ENCODE peak calls at places on chromosome 10, in nine cellular contexts. W is AG04450; S is CD8-positive, alpha-beta T cell; X is neural progenitor cell; O is right cardiac atrium; U is heart right ventricle; D is mesenchymal stem cell; B is mammary epithelial cell; Z is tibial nerve. E is an unnamed sample. For H3K27me3, the result is how much of the 10 kb centered on the place peaks cover.

GRCh38 chr10:126135939-126136595 is 239.7 kb downstream of the FANK1 start:
- DNase-seq in W (no peak), S (no peak), X (no peak), O (no peak), U (no peak), D (no peak), B (no peak), Z (no peak), E (no peak)

GRCh38 chr10:108090476-108091215 is 926.1 kb upstream of the SORCS1 start:
- DNase-seq in W (no peak), S (no peak), X (no peak), O (no peak), U (no peak), D (no peak), B (peak), Z (no peak), E (no peak)

GRCh38 chr10:112370424-112370819 is 3.5 kb upstream of the ACSL5 start:
- DNase-seq in W (no peak), S (no peak), X (no peak), O (no peak), U (no peak), D (no peak), B (no peak), Z (no peak), E (no peak)

GRCh38 chr10:66591865-66592264 is 334.0 kb upstream of the LRRTM3 start:
- DNase-seq in W (no peak), S (no peak), X (no peak), O (no peak), U (no peak), D (no peak), B (peak), Z (no peak), E (no peak)

GRCh38 chr10:91694170-91694794 is 61.4 kb upstream of the PPP1R3C start:
- DNase-seq in W (no peak), S (no peak), X (peak), O (no peak), U (no peak), D (peak), B (peak), Z (no peak), E (no peak)

GRCh38 chr10:114685456-114685855 is 27.4 kb upstream of the ABLIM1 start:
- DNase-seq in W (no peak), S (no peak), X (no peak), O (peak), U (peak), D (peak), B (no peak), Z (no peak), E (no peak)

GRCh38 chr10:62573929-62574328 is 199.8 kb downstream of the ZNF365 start:
- DNase-seq in W (no peak), S (no peak), X (no peak), O (no peak), U (no peak), D (no peak), B (no peak), Z (no peak), E (no peak)

GRCh38 chr10:129772472-129773358 is 191.4 kb downstream of the EBF3 start:
- DNase-seq in W (no peak), S (no peak), X (no peak), O (no peak), U (no peak), D (no peak), B (no peak), Z (no peak), E (peak)

GRCh38 chr10:59968705-59969104 is 62.3 kb upstream of the CCDC6 start:
- DNase-seq in W (no peak), S (no peak), X (no peak), O (no peak), U (no peak), D (no peak), B (no peak), Z (no peak), E (no peak)

GRCh38 chr10:79454259-79454658 is 8.8 kb upstream of the ZCCHC24 start:
- DNase-seq in W (peak), S (no peak), X (no peak), O (no peak), U (no peak), D (peak), B (peak), Z (no peak), E (no peak)

GRCh38 chr10:30747633-30748032 is 118.1 kb upstream of the LYZL2 start:
- DNase-seq in W (peak), S (no peak), X (no peak), O (no peak), U (no peak), D (peak), B (peak), Z (no peak), E (no peak)

DNA sequence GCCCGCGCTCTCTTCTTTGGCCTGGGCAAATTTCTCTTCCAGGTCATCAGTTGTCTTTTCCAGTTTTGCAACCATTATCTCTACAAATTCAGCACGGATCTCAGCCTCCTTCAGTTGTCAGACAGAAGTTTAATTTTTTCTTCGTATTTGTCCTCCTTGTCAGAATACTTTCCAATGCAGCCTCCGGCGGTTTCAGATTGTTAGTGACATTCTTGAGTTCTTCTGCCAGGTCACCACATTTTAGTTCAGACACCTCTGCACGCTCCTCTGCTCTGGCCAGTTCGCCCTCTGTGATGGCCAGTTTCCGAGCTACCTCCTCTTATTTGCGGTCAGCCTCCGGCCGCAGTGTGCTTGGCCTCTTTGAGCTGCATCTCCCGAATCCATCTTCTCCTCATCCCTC is 32.8 kb upstream of the CPN1 start:
- DNase-seq in W (no peak), S (no peak), X (no peak), O (no peak), U (no peak), D (no peak), B (no peak), Z (no peak), E (no peak)
- H3K27me3 ChIP-seq in W (under half), S (under half), X (under half), O (under half), U (under half), D (under half), B (under half), Z (under half), E (under half)

GRCh38 chr10:24962998-24963397 is 10.6 kb upstream of the PRTFDC1 start:
- DNase-seq in W (no peak), S (no peak), X (no peak), O (no peak), U (no peak), D (no peak), B (peak), Z (no peak), E (no peak)

GRCh38 chr10:24963646-24964045 is 11.2 kb upstream of the PRTFDC1 start:
- DNase-seq in W (no peak), S (no peak), X (peak), O (no peak), U (no peak), D (no peak), B (no peak), Z (no peak), E (no peak)

GRCh38 chr10:24961582-24961981 is 9.2 kb upstream of the PRTFDC1 start:
- DNase-seq in W (no peak), S (no peak), X (no peak), O (no peak), U (no peak), D (no peak), B (peak), Z (no peak), E (no peak)

GRCh38 chr10:24957624-24958435 is 5.4 kb upstream of the PRTFDC1 start:
- DNase-seq in W (peak), S (no peak), X (no peak), O (no peak), U (no peak), D (peak), B (peak), Z (peak), E (no peak)

DNA sequence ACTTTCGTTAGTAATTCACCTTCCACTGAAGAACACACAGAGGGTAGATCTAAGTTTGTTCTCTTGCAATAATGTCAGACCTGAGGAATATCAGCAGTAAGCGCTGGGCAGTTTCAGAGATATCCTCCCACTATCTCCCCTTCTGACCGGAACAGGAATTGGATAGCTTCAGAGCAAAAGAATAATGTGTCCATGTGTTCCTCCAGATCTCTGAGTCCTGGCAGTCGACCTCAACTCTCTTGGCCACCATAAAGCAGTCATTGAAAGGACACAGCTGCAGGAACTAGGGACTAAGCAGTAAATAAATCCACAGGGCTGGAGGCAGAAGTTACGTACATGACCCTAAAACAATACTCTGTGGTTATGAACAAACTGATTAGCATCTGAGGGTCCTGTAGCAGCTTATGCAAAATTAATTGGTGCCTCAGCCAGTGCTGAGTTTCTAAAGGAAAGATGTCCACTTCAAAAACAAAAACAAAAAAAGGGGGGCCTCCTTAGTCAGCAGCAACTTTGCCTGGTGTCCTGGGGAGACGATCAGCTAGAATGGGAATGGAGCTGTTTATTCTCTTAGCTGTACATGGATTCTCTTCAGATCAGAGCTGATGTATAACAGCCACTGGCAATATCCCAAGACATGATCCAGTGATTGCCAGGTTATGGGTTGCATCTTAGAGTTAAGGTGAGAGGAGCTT is 6.4 kb upstream of the PRTFDC1 start:
- DNase-seq in W (no peak), S (no peak), X (no peak), O (no peak), U (no peak), D (peak), B (peak), Z (peak), E (no peak)
- H3K4me3 ChIP-seq in W (no peak), S (no peak), X (no peak), O (no peak), U (no peak), D (peak), B (no peak), Z (no peak), E (no peak)

GRCh38 chr10:48608279-48608681 is 3.4 kb upstream of the ARHGAP22 start:
- DNase-seq in W (no peak), S (no peak), X (peak), O (no peak), U (no peak), D (no peak), B (peak), Z (no peak), E (no peak)
- H3K27me3 ChIP-seq in W (under half), S (under half), X (under half), O (under half), U (under half), D (under half), B (under half), Z (under half), E (under half)

DNA sequence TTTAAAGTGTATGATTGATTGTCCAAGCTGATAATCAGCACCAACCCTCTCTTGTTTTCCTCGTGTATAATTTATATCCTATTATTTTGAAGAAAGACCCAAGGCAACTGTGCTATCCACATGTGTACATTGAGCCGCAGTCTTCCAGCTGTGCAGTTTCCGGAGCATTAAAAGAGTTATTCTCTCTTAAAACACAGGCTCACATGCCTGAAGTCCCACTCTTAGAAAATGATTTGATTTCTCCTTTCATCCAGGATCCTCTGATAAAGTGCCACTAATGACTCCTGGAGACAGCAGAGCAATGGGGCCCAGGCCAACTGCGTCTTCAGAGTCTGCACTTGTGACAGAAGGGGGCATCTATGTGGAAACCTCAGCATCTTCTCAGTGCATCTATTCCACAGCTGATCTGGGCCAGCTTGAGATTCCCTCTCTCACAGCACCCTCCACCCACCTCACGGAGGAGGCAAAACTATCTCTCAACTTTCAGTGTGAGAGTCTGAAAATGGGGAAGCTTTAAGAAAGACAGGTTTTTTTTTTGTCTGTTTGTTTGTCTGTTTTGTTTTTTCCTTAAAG is 482.1 kb upstream of the AKR1E2 start:
- DNase-seq in W (no peak), S (no peak), X (no peak), O (peak), U (no peak), D (no peak), B (no peak), Z (no peak), E (no peak)
- H3K4me3 ChIP-seq in W (no peak), S (no peak), X (no peak), O (no peak), U (no peak), D (no peak), B (no peak), Z (no peak), E (no peak)

DNA sequence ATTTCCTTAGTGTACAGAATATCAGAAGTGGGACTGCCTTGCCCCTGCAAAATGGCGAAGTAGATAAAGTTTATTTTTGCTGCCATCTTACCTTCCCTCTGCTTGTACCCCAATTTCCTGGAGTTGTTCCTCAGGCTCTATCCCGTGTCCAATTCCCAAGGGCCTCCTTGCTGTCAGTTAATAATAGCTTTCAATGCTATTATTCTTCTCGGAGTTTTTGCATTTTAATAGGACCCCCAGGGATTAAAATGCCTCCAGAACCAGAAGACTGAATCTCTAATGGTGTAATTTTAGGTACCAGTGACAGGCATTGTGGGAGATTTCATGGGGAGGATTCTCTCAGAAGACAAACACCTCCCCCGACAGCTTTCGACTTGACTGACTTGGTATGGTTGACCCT is 75.1 kb downstream of the ZNF22 start:
- DNase-seq in W (no peak), S (no peak), X (no peak), O (no peak), U (no peak), D (no peak), B (no peak), Z (no peak), E (no peak)
- H3K27me3 ChIP-seq in W (under half), S (under half), X (under half), O (under half), U (under half), D (under half), B (under half), Z (under half), E (under half)

DNA sequence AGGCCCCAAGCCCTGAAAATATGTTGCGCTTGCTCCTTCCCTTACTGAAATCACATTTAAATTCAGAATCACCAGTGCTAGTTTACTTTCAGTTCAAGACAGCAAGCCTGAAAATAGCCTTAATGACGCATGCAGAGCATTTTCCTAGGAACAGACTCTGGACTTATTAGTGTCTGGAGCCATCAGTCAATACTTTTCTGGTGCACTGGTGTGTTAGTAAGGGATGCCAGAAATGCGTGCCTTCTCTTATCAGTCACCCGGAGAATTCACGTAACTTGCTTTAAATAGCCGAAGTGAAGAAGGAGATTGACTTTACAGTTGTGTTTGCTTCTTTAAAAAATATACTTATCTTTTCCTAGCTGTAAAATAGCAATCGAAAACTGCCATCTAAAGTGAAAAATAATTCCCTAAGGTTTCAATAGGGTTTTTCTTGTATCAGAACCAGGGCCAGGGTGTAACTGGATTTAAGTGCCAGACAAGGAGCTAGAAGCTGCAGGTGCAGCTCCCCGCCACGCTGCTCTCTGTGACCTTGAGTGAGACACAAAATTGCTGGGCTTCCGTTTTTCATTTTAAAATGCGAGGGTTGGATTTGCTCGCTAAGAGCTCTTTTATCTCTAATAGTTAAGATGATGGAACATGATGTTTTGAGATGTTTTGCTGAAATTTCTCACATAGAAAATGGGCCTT is 177.8 kb downstream of the NSUN6 start:
- DNase-seq in W (peak), S (no peak), X (no peak), O (no peak), U (no peak), D (no peak), B (no peak), Z (no peak), E (no peak)
- H3K4me3 ChIP-seq in W (no peak), S (no peak), X (no peak), O (no peak), U (no peak), D (no peak), B (no peak), Z (no peak), E (no peak)

GRCh38 chr10:93600446-93600860 is 582 bp downstream of the RBP4 start:
- DNase-seq in W (no peak), S (no peak), X (no peak), O (no peak), U (no peak), D (no peak), B (no peak), Z (no peak), E (no peak)

GRCh38 chr10:93598157-93598556 is 2.9 kb downstream of the RBP4 start:
- DNase-seq in W (no peak), S (no peak), X (no peak), O (no peak), U (no peak), D (peak), B (peak), Z (no peak), E (no peak)

GRCh38 chr10:93600861-93601773 is at the start of gene RBP4:
- DNase-seq in W (no peak), S (no peak), X (peak), O (peak), U (peak), D (peak), B (no peak), Z (peak), E (no peak)

GRCh38 chr10:93599778-93600177 is 1.3 kb downstream of the RBP4 start:
- DNase-seq in W (no peak), S (no peak), X (no peak), O (no peak), U (no peak), D (no peak), B (no peak), Z (no peak), E (no peak)

DNA sequence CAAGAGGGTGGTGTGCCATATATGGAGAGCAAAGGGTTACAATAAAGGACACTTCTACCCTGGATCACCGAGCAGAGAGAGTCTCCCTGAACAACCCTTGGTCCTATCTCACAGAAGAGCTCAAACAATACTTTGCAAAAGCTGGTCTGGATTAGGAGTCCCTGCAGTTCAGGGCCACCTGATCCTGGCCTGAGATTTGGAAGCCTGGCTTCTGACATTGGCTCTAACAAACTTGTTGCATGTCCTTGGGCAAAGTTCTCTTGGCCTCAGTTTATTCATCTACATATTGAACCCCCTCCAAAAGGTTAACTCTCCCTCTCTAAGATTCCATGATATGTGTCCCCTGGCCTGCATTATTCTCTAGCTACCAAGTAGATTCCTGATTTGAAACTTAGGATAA is 1.7 kb downstream of the RBP4 start:
- DNase-seq in W (no peak), S (no peak), X (no peak), O (no peak), U (no peak), D (no peak), B (no peak), Z (no peak), E (no peak)
- H3K27me3 ChIP-seq in W (under half), S (under half), X (half or more), O (under half), U (under half), D (under half), B (under half), Z (under half), E (under half)

GRCh38 chr10:18334116-18334867 is 194.1 kb downstream of the CACNB2 start:
- DNase-seq in W (no peak), S (no peak), X (peak), O (no peak), U (no peak), D (no peak), B (no peak), Z (no peak), E (no peak)
- H3K4me3 ChIP-seq in W (peak), S (no peak), X (no peak), O (no peak), U (no peak), D (peak), B (no peak), Z (no peak), E (no peak)

GRCh38 chr10:75440271-75440793 is 8.9 kb downstream of the LRMDA start:
- DNase-seq in W (no peak), S (no peak), X (no peak), O (no peak), U (no peak), D (no peak), B (no peak), Z (no peak), E (no peak)

GRCh38 chr10:75441682-75442081 is 10.3 kb downstream of the LRMDA start:
- DNase-seq in W (no peak), S (no peak), X (no peak), O (no peak), U (no peak), D (no peak), B (no peak), Z (no peak), E (no peak)

GRCh38 chr10:75438275-75438674 is 6.9 kb downstream of the LRMDA start:
- DNase-seq in W (no peak), S (no peak), X (no peak), O (no peak), U (no peak), D (no peak), B (no peak), Z (no peak), E (no peak)

GRCh38 chr10:75441196-75441595 is 9.8 kb downstream of the LRMDA start:
- DNase-seq in W (no peak), S (no peak), X (no peak), O (no peak), U (no peak), D (no peak), B (no peak), Z (no peak), E (no peak)

DNA sequence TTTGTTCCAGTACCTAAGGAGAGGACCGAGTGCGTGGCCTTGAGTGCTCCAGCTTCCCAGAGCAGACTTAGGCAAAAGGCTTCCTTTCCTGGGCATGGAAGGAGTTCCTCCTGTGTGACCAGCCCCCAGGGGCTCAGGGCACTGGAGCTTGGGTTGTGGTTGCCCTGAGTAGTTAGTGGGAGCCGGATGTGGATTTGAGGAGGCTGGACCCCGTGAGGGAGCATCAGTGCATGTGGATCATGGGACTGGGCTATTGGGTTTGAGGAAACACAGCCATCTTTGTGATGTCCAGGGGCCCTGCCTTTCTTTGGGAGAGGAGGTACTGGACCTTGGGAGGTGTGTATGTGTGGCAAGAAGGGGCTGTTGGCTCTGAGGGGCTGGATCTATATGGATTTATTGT is 8.4 kb downstream of the LRMDA start:
- DNase-seq in W (no peak), S (no peak), X (no peak), O (no peak), U (no peak), D (no peak), B (no peak), Z (no peak), E (no peak)
- H3K27me3 ChIP-seq in W (under half), S (under half), X (under half), O (under half), U (under half), D (under half), B (under half), Z (under half), E (under half)